ENCODE peak calls at places on chromosomes 13 and 19, in five cellular contexts. R is PC-3, A is hepatocyte, H is fibroblast of lung, Y is stomach. C is an unnamed sample. For H3K4me1, the result is how much of the 10 kb centered on the place peaks cover.

GRCh38 chr19:53308339-53308811 is 25.2 kb upstream of the ZNF845 start:
- DNase-seq in R (no peak), A (peak), H (no peak), Y (no peak), C (no peak)

GRCh38 chr19:40219721-40220276 is 1.6 kb upstream of the TTC9B start:
- DNase-seq in R (peak), A (peak), H (peak), Y (no peak), C (no peak)

GRCh38 chr19:11204943-11205349 is 7.6 kb upstream of the KANK2 start:
- DNase-seq in R (peak), A (no peak), H (no peak), Y (no peak), C (no peak)

GRCh38 chr19:16564842-16565241 is 7.4 kb downstream of the SLC35E1 start:
- DNase-seq in R (peak), A (no peak), H (no peak), Y (peak), C (no peak)

GRCh38 chr19:719081-719512 is 10.4 kb downstream of the PALM start:
- DNase-seq in R (no peak), A (no peak), H (no peak), Y (no peak), C (no peak)

GRCh38 chr13:50644081-50644871 is 199.2 kb downstream of the DLEU7 start:
- DNase-seq in R (peak), A (no peak), H (no peak), Y (no peak), C (no peak)

GRCh38 chr13:53782400-53783030 is 753.9 kb downstream of the OLFM4 start:
- DNase-seq in R (peak), A (peak), H (peak), Y (peak), C (peak)

GRCh38 chr19:7947939-7948338 is 4.5 kb upstream of the TIMM44 start:
- DNase-seq in R (peak), A (no peak), H (peak), Y (no peak), C (no peak)

GRCh38 chr13:93450226-93450625 is 223.6 kb downstream of the GPC6 start:
- DNase-seq in R (no peak), A (no peak), H (peak), Y (no peak), C (no peak)

GRCh38 chr13:92657565-92657964 is 569.0 kb upstream of the GPC6 start:
- DNase-seq in R (no peak), A (no peak), H (peak), Y (no peak), C (peak)

GRCh38 chr19:2440515-2440914 is 13.1 kb upstream of the TIMM13 start:
- DNase-seq in R (no peak), A (no peak), H (no peak), Y (no peak), C (no peak)

GRCh38 chr13:110756268-110756667 is 42.8 kb downstream of the ING1 start:
- DNase-seq in R (no peak), A (no peak), H (peak), Y (no peak), C (no peak)

GRCh38 chr13:109989155-109989554 is 202.8 kb upstream of the IRS2 start:
- DNase-seq in R (peak), A (no peak), H (peak), Y (no peak), C (no peak)

GRCh38 chr19:52689804-52690394 is 44.9 kb downstream of the ZNF611 start:
- DNase-seq in R (no peak), A (peak), H (no peak), Y (peak), C (peak)

GRCh38 chr19:1105217-1105872 is 1.6 kb downstream of the GPX4 start:
- DNase-seq in R (peak), A (no peak), H (no peak), Y (no peak), C (no peak)

DNA sequence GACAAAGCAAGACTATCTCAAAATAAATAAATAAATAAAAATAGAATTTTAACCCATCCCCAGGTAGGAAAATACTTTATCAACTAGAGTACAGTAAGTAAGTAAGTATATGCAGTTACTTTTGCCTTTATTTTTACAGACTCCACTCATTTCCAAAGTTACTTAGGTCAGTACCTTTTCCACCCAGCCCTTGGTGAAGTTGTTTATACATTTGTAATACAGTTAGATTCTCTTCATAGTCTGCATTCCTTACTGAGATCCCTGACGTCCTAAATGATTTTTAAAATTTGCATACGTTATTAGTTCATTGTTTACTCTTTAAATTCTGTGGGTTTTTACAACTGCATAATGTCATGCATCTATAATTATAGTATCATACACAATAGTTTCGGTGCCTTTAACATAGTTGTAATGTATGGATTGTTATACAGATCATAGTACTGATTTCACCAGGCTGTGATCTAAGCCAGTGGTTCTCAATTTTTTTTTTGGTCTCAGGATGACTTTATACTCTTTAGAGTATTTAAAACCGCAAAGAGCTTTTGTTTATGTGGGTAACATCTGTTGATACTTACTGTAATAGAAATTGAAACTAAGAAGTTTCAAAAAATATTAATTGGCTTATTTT is 10.4 kb downstream of the SETDB2 start:
- DNase-seq in R (no peak), A (no peak), H (peak), Y (no peak), C (no peak)
- H3K4me3 ChIP-seq in R (no peak), A (no peak), H (peak), Y (no peak), C (no peak)

DNA sequence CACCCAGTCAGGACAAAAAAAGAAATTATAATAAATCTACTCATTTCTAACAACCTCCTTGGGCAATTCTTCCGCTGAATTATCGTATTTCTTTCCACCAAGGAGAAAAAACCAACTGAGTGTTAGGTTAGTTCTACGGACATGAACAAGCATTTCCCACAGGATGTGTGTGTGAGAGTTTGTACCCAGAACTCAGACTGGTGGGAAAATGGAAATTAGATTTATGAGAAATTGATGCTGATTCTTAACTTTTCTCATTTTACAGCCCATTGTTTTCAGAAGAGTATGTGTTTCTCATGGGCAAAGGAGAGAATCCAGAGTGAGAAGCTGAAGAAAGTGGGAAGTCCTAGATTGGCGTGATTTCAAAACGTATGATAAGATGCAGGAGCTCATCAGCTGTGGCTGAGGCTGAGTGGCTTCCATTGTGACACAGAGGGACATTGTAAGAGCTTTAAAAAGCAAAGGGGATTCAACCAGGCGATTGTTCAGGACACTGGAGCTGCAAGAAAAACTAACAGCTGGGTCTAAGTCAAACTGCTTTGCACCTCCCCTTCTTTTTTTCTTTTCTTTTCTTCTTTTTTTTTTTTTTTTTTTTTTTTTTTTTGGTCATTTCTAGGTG is 184.8 kb upstream of the ARGLU1 start:
- DNase-seq in R (no peak), A (no peak), H (no peak), Y (no peak), C (no peak)
- TF ChIP-seq CTCF in R (no peak), A (no peak), H (no peak), Y (no peak), C (no peak)

DNA sequence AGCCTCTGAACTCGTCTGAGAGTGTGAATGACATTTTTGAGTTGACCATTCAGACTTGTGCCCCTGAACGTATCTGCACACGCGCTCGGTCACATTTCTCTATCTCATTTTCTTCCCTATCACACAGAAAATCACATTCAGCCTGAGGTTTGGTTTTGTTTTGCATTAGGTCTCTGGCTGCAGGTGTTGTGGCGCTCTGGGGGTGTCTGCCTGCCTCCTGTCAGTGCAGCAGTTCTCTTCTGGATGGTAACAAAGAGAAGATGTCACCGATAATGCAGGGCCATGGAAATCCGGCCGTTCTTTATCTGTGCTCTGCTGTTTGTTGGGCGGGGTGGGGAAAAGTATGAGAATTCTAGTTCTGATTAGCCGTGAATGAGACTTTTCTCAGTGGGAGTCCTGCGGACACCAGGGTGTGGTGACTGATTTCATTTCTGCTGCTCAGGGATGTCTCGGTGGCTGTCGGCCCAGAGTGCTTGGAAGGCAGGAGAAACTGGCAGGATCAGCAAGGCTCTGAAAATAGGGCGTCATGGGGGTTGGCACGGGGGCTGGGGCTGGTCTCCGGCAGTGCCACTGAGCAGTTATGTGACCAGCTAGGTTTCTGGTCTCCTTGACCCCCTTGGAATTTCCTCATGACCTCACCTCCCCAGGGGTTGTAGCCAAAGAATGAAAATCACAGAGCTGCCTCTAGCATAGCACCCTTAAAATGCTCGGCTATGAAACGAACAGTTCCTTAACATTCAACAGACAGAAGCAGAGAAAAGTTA is 5.1 kb downstream of the RNF113B start:
- DNase-seq in R (no peak), A (no peak), H (peak), Y (peak), C (peak)
- H3K4me1 ChIP-seq in R (under half), A (under half), H (under half), Y (under half), C (half or more)

DNA sequence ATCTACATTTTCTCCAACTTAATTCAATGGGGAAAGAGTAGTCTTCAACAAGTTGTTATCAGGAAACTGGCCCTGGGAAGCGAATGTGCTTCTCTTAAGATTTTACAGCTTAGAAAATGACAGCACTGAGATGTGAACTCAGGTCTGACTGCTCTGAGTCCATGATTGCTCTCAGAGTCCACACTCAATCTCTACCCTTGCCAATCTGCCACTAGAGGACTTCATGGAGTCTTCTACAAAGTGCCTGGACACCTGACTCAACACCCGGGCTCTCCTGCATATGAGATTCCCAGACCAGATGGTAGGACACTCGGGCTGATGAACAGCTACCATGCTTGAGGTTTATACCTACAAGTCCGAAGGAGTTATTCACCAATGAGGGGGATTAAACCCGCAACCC is 74.8 kb downstream of the ABCC4 start:
- DNase-seq in R (no peak), A (no peak), H (no peak), Y (no peak), C (no peak)
- H3K4me3 ChIP-seq in R (no peak), A (no peak), H (no peak), Y (no peak), C (no peak)

GRCh38 chr13:99528547-99528946 is 27.3 kb downstream of the TM9SF2 start:
- DNase-seq in R (peak), A (peak), H (no peak), Y (no peak), C (no peak)
- TF ChIP-seq CTCF in R (peak), A (peak), H (peak), Y (no peak), C (peak)